ENCODE peak calls at places on chromosome 7, in four cellular contexts. One of them, this sample, is unnamed.

GRCh38 chr7:110557-111232 is 81.7 kb upstream of the FAM20C start:
- DNase-seq in left ventricle myocardium inferior: no peak
- DNase-seq in stomach: no peak
- DNase-seq in colonic mucosa: no peak
- DNase-seq in this sample: no peak

GRCh38 chr7:45874408-45875131 is 1.7 kb upstream of the CCDC201 start:
- DNase-seq in left ventricle myocardium inferior: no peak
- DNase-seq in stomach: no peak
- DNase-seq in colonic mucosa: no peak
- DNase-seq in this sample: no peak

GRCh38 chr7:136234040-136234439 is 256.9 kb upstream of the MTPN start:
- DNase-seq in left ventricle myocardium inferior: no peak
- DNase-seq in stomach: no peak
- DNase-seq in colonic mucosa: no peak
- DNase-seq in this sample: no peak

GRCh38 chr7:24959735-24960485 is 20.1 kb downstream of the OSBPL3 start:
- DNase-seq in left ventricle myocardium inferior: no peak
- DNase-seq in stomach: no peak
- DNase-seq in colonic mucosa: no peak
- DNase-seq in this sample: no peak

GRCh38 chr7:6430271-6430940 is 17.3 kb downstream of the DAGLB start:
- DNase-seq in left ventricle myocardium inferior: no peak
- DNase-seq in stomach: no peak
- DNase-seq in colonic mucosa: no peak
- DNase-seq in this sample: no peak

GRCh38 chr7:114606100-114606499 is 191.5 kb downstream of the FOXP2 start:
- DNase-seq in left ventricle myocardium inferior: no peak
- DNase-seq in stomach: no peak
- DNase-seq in colonic mucosa: no peak
- DNase-seq in this sample: no peak

GRCh38 chr7:26293569-26294308 is 2.1 kb downstream of the SNX10 start:
- DNase-seq in left ventricle myocardium inferior: no peak
- DNase-seq in stomach: no peak
- DNase-seq in colonic mucosa: no peak
- DNase-seq in this sample: no peak

GRCh38 chr7:155763721-155764431 is 48.4 kb downstream of the SHH start:
- DNase-seq in left ventricle myocardium inferior: no peak
- DNase-seq in stomach: no peak
- DNase-seq in colonic mucosa: no peak
- DNase-seq in this sample: no peak

GRCh38 chr7:122307228-122307619 is 2.7 kb upstream of the FEZF1 start:
- DNase-seq in left ventricle myocardium inferior: no peak
- DNase-seq in stomach: no peak
- DNase-seq in colonic mucosa: no peak
- DNase-seq in this sample: no peak

GRCh38 chr7:79282051-79282694 is 171.3 kb downstream of the MAGI2 start:
- DNase-seq in left ventricle myocardium inferior: no peak
- DNase-seq in stomach: no peak
- DNase-seq in colonic mucosa: no peak
- DNase-seq in this sample: no peak

This sample was measured in ureter.